ENCODE peak calls at places on chromosomes 4 and X, in five cellular contexts. J is hepatocyte, I is A549, K is AG09309, U is left ventricle myocardium inferior. R is an unnamed sample.

GRCh38 chr4:142815834-142816233 is 30.3 kb downstream of the INPP4B start:
- DNase-seq in J (no peak), I (peak; percentile 23), K (peak; percentile 40), U (no peak), R (no peak)

GRCh38 chrX:78075787-78076389 is 28.2 kb upstream of the PGK1 start:
- DNase-seq in J (no peak), I (no peak), K (no peak), U (no peak), R (no peak)

GRCh38 chr4:188986271-188986689 is 847.0 kb downstream of the TRIML1 start:
- DNase-seq in J (no peak), I (peak; percentile 68), U (no peak), K (peak; percentile 44), R (no peak)

GRCh38 chrX:138669693-138670092 is 41.8 kb downstream of the FGF13 start:
- DNase-seq in U (no peak), K (no peak), J (no peak), I (no peak), R (no peak)

GRCh38 chrX:149825424-149825823 is 43.7 kb downstream of the MAGEA9 start:
- DNase-seq in K (no peak), U (peak; percentile 16), J (no peak), I (peak; percentile 21), R (peak; percentile 58)

GRCh38 chr4:150781108-150781663 is 199.2 kb downstream of the MAB21L2 start:
- DNase-seq in J (no peak), I (no peak), U (peak; percentile 29), K (no peak), R (peak; percentile 92)

GRCh38 chr4:153759407-153760226 is at the start of gene RNF175:
- DNase-seq in K (no peak), U (no peak), J (peak; percentile 40), I (no peak), R (peak; percentile 61)

GRCh38 chrX:153640045-153640686 is 6.8 kb upstream of the DUSP9 start:
- DNase-seq in I (no peak), J (peak; percentile 4), U (no peak), K (no peak), R (no peak)

GRCh38 chr4:88285235-88285505 is 809 bp upstream of the PPM1K start:
- DNase-seq in J (no peak), K (no peak), I (no peak), U (no peak), R (no peak)

GRCh38 chr4:73669410-73670183 is 49.4 kb upstream of the RASSF6 start:
- DNase-seq in U (no peak), K (no peak), I (no peak), J (no peak), R (no peak)

GRCh38 chr4:185396724-185397402 is at the start of gene ANKRD37:
- DNase-seq in K (no peak), U (peak; percentile 42), J (peak; percentile 68), I (peak; percentile 8), R (no peak)

GRCh38 chr4:73734405-73735070 is 5.8 kb upstream of the CXCL8 start:
- DNase-seq in J (no peak), U (no peak), K (no peak), I (no peak), R (no peak)

GRCh38 chr4:124863039-124863545 is 150.6 kb upstream of the ANKRD50 start:
- DNase-seq in J (peak; percentile 45), K (no peak), I (no peak), U (no peak), R (no peak)

GRCh38 chrX:20029728-20030127 is 38.9 kb upstream of the BCLAF3 start:
- DNase-seq in I (peak; percentile 22), J (peak; percentile 61), U (no peak), K (no peak), R (no peak)

GRCh38 chr4:102598759-102599379 is 97.7 kb downstream of the NFKB1 start:
- DNase-seq in U (no peak), K (no peak), I (no peak), J (no peak), R (no peak)
- TF ChIP-seq CTCF in U (no peak), K (no peak), I (no peak), J (no peak), R (no peak)

DNA sequence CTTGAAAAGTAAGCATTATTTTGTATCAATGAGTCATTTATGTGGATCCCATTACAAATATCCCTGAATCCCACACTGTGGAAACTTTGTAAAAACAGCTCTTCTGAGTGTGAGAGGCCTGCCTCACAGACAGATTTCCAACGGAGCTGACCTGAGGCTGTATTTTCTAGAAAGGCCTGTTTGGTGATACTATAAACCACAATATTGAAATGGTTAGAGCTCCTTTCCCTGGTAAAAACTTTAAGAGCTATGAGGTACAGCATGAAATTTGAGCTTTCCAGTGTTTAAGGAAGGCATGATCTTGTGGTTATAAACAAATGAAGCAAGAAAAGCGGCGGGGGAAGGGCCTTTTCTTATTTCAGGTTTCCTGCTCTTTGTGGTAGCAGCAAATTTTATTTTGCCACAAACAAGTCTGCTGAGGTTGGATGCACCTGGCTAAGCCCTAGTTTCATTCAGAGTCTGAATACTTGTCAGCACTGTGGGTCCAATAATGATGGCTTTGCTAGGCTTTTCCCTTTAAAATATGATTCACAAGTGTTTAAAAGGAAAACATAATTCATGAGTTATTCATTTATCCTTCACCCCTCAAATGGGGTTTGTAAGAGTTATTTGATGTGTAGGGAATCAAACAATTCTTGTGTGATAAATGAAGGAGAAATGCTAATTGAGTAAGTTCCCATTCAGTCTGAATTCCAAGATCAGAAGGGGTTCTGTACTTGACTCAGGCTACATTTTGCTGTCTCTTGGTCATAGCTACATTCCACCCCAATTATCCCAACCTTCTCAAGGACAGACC is 87.0 kb upstream of the ETNPPL start:
- DNase-seq in I (no peak), J (peak; percentile 31), U (no peak), K (peak; percentile 57), R (no peak)
- TF ChIP-seq CTCF in I (no peak), J (no peak), U (no peak), K (no peak), R (no peak)

DNA sequence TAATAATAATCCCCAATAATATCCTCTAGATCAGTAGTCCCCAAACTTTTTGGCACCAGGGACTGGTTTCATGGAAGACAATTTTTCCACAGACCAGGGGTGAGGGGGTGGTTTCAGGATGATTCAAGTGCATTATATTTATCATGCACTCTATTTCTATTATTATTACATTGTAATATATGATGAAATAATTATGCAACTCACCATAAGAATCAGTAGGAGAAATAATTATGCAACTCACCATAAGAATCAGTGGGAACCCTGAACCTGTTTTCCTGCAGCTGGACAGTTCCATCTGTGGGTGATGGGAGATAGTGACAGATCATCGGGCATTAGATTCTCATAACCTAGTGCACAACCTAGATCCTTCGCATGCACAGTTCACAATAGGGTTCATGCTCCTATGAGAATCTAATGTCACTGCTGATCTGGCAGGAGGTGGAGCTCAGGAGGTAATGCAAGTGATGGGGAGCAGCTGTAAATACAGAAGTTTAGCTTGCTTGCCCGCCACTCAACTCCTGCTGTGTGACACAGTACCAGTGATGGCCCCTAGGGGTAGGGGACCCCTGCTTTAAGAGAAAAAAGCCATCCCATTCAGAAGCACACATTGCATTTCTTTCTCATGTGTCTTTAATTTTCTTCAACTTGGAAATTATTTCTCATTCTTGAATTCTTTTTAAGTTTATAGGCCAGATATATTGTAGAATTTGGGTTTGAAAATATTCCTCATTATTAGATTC is 16.0 kb upstream of the SH3RF1 start:
- DNase-seq in U (no peak), K (no peak), I (no peak), J (no peak), R (peak; percentile 22)
- TF ChIP-seq CTCF in U (peak; percentile 18), K (peak; percentile 15), I (no peak), J (no peak), R (peak; percentile 60)

GRCh38 chr4:123851521-123851920 is 454.9 kb downstream of the SPRY1 start:
- DNase-seq in U (no peak), K (no peak), J (no peak), I (no peak), R (no peak)

GRCh38 chr4:123853651-123854050 is 457.1 kb downstream of the SPRY1 start:
- DNase-seq in U (no peak), I (no peak), J (no peak), K (no peak), R (no peak)

GRCh38 chr4:123862812-123863211 is 466.2 kb downstream of the SPRY1 start:
- DNase-seq in U (no peak), J (no peak), I (no peak), K (no peak), R (no peak)

GRCh38 chr4:123858465-123858864 is 461.9 kb downstream of the SPRY1 start:
- DNase-seq in I (no peak), K (no peak), U (no peak), J (no peak), R (no peak)

DNA sequence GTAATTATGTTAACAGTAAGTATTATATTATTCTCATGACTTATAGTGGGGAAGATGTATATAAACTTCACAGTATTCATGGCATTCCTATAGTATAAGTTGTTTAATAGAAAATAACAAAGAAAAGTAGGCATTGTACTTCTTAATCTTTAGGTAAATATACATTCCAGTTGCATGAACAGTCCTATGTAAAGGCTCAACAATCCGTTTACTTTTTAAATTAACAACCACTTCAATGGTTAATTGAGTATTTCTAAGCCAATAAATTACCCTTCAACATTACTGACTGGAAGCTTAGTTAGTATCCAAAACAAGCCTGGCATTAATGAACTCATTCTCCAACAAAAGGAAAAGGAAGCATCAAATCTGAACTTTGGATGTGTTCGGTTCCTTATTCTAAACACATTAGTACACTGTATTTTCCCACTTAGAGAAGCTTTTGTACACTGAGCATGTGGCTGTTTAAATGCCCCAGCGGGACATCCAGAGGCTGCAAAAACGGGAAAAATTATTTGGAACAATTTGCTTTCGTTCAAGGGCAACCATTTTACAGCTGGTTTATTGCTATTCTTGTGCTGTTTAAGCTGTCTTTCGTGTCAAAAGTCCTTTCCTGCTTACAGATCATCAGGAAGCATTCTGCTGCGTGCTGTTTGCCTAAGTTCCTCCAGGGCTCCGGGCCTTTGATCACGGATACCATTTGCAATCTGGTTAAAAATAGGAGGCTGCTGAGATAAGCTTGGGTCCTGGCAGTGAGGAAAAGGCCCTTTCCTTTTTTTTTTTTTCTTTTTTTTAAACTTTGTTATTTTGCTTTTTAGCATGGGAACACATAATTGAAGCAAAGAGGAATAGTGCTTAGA is 460.3 kb downstream of the SPRY1 start:
- DNase-seq in K (no peak), U (peak; percentile 39), I (peak; percentile 10), J (peak; percentile 72), R (peak; percentile 47)
- TF ChIP-seq CTCF in K (peak; percentile 25), U (peak; percentile 56), I (no peak), J (no peak), R (no peak)

R was measured in WERI-Rb-1.